ENCODE peak calls at places on chromosomes 16 and 17, in ten cellular contexts. A, F, O, S, C, P, D, J, E and N are unnamed samples.

GRCh38 chr17:1422907-1423306 is 22.9 kb upstream of the YWHAE start:
- DNase-seq in A (peak; percentile 92), F (no peak), O (peak; percentile 80), S (peak; percentile 1), C (no peak), P (no peak), D (no peak), J (no peak), E (no peak), N (no peak)

GRCh38 chr16:88013091-88013609 is 61.9 kb downstream of the BANP start:
- DNase-seq in A (no peak), F (no peak), O (peak; percentile 71), S (no peak), C (no peak), P (no peak), D (no peak), J (peak; percentile 56), E (no peak), N (no peak)

GRCh38 chr17:65856865-65857264 is 295.4 kb upstream of the AXIN2 start:
- DNase-seq in A (no peak), F (no peak), O (no peak), S (no peak), C (no peak), P (no peak), D (no peak), J (no peak), E (no peak), N (no peak)

GRCh38 chr17:51322390-51323029 is 62.2 kb downstream of the UTP18 start:
- DNase-seq in A (no peak), F (no peak), O (no peak), S (no peak), C (no peak), P (peak; percentile 8), D (no peak), J (no peak), E (no peak), N (no peak)

GRCh38 chr17:7477392-7478275 is 1.8 kb downstream of the ZBTB4 start:
- DNase-seq in A (peak; percentile 40), F (no peak), O (peak; percentile 82), S (no peak), C (peak; percentile 55), P (no peak), D (no peak), J (peak; percentile 82), E (peak; percentile 76), N (peak; percentile 57)

GRCh38 chr16:64957246-64957645 is 164.6 kb downstream of the CDH11 start:
- DNase-seq in A (no peak), F (no peak), O (no peak), S (no peak), C (no peak), P (no peak), D (no peak), J (no peak), E (no peak), N (no peak)

GRCh38 chr16:74271879-74272278 is 24.7 kb upstream of the PSMD7 start:
- DNase-seq in A (no peak), F (no peak), O (no peak), S (no peak), C (no peak), P (no peak), D (no peak), J (no peak), E (no peak), N (no peak)

GRCh38 chr17:4908301-4908700 is 5.4 kb upstream of the CHRNE start:
- DNase-seq in A (peak; percentile 46), F (no peak), O (no peak), S (no peak), C (no peak), P (no peak), D (no peak), J (no peak), E (no peak), N (no peak)

GRCh38 chr16:2770057-2770780 is 6.9 kb downstream of the ELOB start:
- DNase-seq in A (no peak), F (no peak), O (no peak), S (no peak), C (no peak), P (no peak), D (no peak), J (no peak), E (peak; percentile 63), N (no peak)

GRCh38 chr16:2769100-2769529 is 8.0 kb downstream of the ELOB start:
- DNase-seq in A (no peak), F (no peak), O (no peak), S (no peak), C (no peak), P (no peak), D (no peak), J (no peak), E (peak; percentile 63), N (no peak)

GRCh38 chr16:2770781-2771111 is 6.3 kb downstream of the ELOB start:
- DNase-seq in A (no peak), F (no peak), O (no peak), S (no peak), C (no peak), P (no peak), D (no peak), J (no peak), E (no peak), N (no peak)

GRCh38 chr16:2768403-2769089 is 8.5 kb downstream of the ELOB start:
- DNase-seq in A (peak; percentile 59), F (no peak), O (no peak), S (no peak), C (no peak), P (no peak), D (no peak), J (no peak), E (no peak), N (no peak)

DNA sequence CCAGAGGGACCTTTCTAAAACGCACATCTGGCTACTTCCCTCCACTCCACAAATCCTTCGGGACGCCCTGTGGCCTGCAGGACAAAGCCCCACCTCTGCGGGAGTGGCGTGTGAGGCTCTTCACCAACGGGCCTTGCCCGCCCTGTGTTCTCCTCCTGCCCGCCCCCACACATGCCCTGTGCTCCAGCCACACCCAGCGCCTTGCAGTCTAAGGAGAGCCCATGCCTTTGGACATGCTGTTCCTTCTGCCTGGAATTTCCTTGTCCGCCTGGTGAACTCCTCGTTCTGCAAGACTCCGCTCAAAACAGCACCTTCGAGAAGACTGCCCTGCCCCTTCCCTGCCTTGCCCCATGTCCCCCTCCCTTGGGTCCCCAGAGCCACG is 7.4 kb downstream of the ELOB start:
- DNase-seq in A (peak; percentile 75), F (no peak), O (no peak), S (no peak), C (no peak), P (no peak), D (no peak), J (no peak), E (peak; percentile 80), N (no peak)
- H3K27ac ChIP-seq in A (peak overlapping the region; percentile 93), F (peak overlapping the region; percentile 38), O (no peak overlapping the region), S (no peak overlapping the region), C (no peak overlapping the region), P (no peak overlapping the region), D (no peak overlapping the region), J (peak overlapping the region; percentile 14), E (peak overlapping the region; percentile 26), N (no peak overlapping the region)

GRCh38 chr16:86201746-86202145 is 302.8 kb downstream of the IRF8 start:
- DNase-seq in A (no peak), F (no peak), O (no peak), S (no peak), C (no peak), P (no peak), D (no peak), J (no peak), E (no peak), N (no peak)
- H3K27ac ChIP-seq in A (no peak overlapping the region), F (no peak overlapping the region), O (no peak overlapping the region), S (no peak overlapping the region), C (no peak overlapping the region), P (no peak overlapping the region), D (no peak overlapping the region), J (peak overlapping the region; percentile 93), E (no peak overlapping the region), N (no peak overlapping the region)

DNA sequence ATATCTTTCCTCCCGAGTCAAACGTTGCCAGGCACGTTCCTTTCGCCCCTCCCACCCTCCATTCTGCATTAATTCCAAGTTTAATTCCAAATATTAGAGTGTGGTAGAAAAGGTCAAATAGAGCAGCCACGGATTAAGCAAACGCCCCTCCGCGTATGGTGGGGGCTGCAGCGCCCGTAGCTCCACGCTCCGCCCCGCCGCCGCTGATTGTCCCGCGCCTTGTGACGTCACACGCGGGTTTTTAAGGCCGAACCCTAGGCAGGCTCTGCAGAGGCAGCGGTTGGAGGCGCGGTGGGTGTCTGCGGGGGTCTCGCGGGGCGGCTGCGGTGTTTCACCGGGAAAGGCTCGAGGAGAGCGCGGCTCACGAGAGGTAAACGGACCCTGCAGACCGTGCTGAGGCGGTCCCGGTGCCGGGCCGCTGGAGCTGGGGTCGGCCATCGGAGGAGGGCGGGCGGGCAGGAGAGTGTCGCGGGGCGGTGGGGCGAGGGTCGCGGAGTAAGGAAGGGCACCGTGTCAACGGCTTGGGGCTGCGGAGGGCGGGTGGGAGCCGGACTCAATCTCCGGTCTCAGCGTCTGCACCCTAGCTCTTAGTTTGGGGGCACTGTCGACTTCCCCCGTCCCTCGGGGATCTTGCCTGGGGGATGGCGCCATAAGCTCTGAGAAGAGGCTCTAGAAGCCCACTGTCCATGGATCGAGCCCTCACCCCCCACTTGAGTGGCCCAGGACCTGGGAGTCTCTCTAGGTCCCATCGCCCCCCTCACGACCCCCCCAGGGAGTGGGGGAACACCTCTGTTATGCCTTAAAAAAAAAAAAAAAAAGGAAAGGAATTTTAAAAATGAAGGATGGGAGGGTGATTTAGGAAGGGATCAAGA is at the start of gene ARL4D:
- DNase-seq in A (peak; percentile 75), F (peak; percentile 93), O (peak; percentile 97), S (peak; percentile 84), C (peak; percentile 94), P (peak; percentile 86), D (peak; percentile 77), J (peak; percentile 97), E (peak; percentile 93), N (peak; percentile 91)
- H3K27ac ChIP-seq in A (peak within 1 kb of the TSS; percentile 88), F (peak within 1 kb of the TSS; percentile 83), O (peak within 1 kb of the TSS; percentile 95), S (peak within 1 kb of the TSS; percentile 58), C (peak within 1 kb of the TSS; percentile 93), P (no peak within 1 kb of the TSS), D (peak within 1 kb of the TSS; percentile 64), J (peak within 1 kb of the TSS; percentile 96), E (peak within 1 kb of the TSS; percentile 85), N (peak within 1 kb of the TSS; percentile 59)

GRCh38 chr16:9495824-9496223 is 404.4 kb downstream of the HAPSTR1 start:
- DNase-seq in A (no peak), F (no peak), O (no peak), S (no peak), C (no peak), P (no peak), D (no peak), J (no peak), E (no peak), N (no peak)

GRCh38 chr16:9484901-9485300 is 393.5 kb downstream of the HAPSTR1 start:
- DNase-seq in A (no peak), F (no peak), O (no peak), S (no peak), C (no peak), P (no peak), D (no peak), J (no peak), E (no peak), N (no peak)

GRCh38 chr16:9484436-9484835 is 393.0 kb downstream of the HAPSTR1 start:
- DNase-seq in A (no peak), F (no peak), O (peak; percentile 82), S (no peak), C (no peak), P (no peak), D (no peak), J (no peak), E (no peak), N (no peak)

GRCh38 chr16:9489823-9490467 is 398.5 kb downstream of the HAPSTR1 start:
- DNase-seq in A (no peak), F (peak; percentile 66), O (peak; percentile 84), S (no peak), C (peak; percentile 59), P (no peak), D (no peak), J (peak; percentile 93), E (no peak), N (peak; percentile 35)
- H3K27ac ChIP-seq in A (no peak overlapping the region), F (peak overlapping the region; percentile 84), O (peak overlapping the region; percentile 78), S (peak overlapping the region; percentile 5), C (no peak overlapping the region), P (no peak overlapping the region), D (no peak overlapping the region), J (peak overlapping the region; percentile 69), E (no peak overlapping the region), N (no peak overlapping the region)